ENCODE peak calls at places on chromosomes 12 and 14, in nine cellular contexts. I is PC-9, E is Peyer's patch, R is gastrocnemius medialis, B is BE2C, G is endodermal cell, J is body of pancreas, F is heart right ventricle, H is mammary epithelial cell. M is an unnamed sample.

GRCh38 chr14:55051426-55052258 is at the start of gene MAPK1IP1L:
- DNase-seq in I (peak; percentile 88), E (peak; percentile 94), R (peak; percentile 76), B (peak; percentile 93), G (peak; percentile 98), J (peak; percentile 88), F (peak; percentile 94), H (peak; percentile 96), M (peak; percentile 89)

GRCh38 chr14:106268013-106268727 is 741.8 kb downstream of the TMEM121 start:
- DNase-seq in I (no peak), E (peak; percentile 91), R (no peak), B (peak; percentile 74), G (no peak), J (no peak), F (no peak), H (no peak), M (no peak)

GRCh38 chr12:108455706-108456105 is 59.4 kb upstream of the FICD start:
- DNase-seq in I (no peak), E (no peak), R (no peak), B (no peak), G (no peak), J (peak; percentile 12), F (no peak), H (no peak), M (no peak)

GRCh38 chr14:98937021-98937420 is 335.0 kb downstream of the BCL11B start:
- DNase-seq in I (no peak), E (no peak), R (no peak), B (no peak), G (no peak), J (no peak), F (no peak), H (no peak), M (no peak)

GRCh38 chr12:96908170-96908675 is 1.2 kb downstream of the NEDD1 start:
- DNase-seq in I (no peak), E (no peak), R (no peak), B (no peak), G (no peak), J (no peak), F (no peak), H (peak; percentile 16), M (no peak)

GRCh38 chr12:66388512-66388911 is 86.2 kb downstream of the HELB start:
- DNase-seq in I (no peak), E (no peak), R (no peak), B (no peak), G (no peak), J (peak; percentile 18), F (no peak), H (no peak), M (no peak)

GRCh38 chr14:73634333-73634833 is 10.4 kb upstream of the DNAL1 start:
- DNase-seq in I (no peak), E (peak; percentile 58), R (peak; percentile 7), B (peak; percentile 38), G (peak; percentile 97), J (peak; percentile 32), F (peak; percentile 55), H (no peak), M (peak; percentile 38)

GRCh38 chr12:8080131-8080530 is 1.9 kb upstream of the NECAP1 start:
- DNase-seq in I (no peak), E (no peak), R (no peak), B (no peak), G (no peak), J (no peak), F (no peak), H (no peak), M (no peak)

GRCh38 chr14:95054346-95055280 is 102.7 kb downstream of the DICER1 start:
- DNase-seq in I (no peak), E (peak; percentile 35), R (no peak), B (no peak), G (peak; percentile 34), J (no peak), F (no peak), H (no peak), M (no peak)

GRCh38 chr14:38290601-38291190 is 34.8 kb upstream of the CLEC14A start:
- DNase-seq in I (peak; percentile 87), E (no peak), R (no peak), B (no peak), G (no peak), J (peak; percentile 20), F (no peak), H (no peak), M (no peak)

GRCh38 chr12:109963743-109964429 is 32.3 kb downstream of the GIT2 start:
- DNase-seq in I (no peak), E (peak; percentile 62), R (peak; percentile 64), B (no peak), G (no peak), J (peak; percentile 31), F (no peak), H (no peak), M (no peak)

GRCh38 chr12:75478395-75478794 is 2.2 kb upstream of the GLIPR1 start:
- DNase-seq in I (no peak), E (peak; percentile 59), R (no peak), B (no peak), G (no peak), J (peak; percentile 25), F (no peak), H (peak; percentile 20), M (no peak)

GRCh38 chr12:132196038-132196872 is 52.0 kb downstream of the NOC4L start:
- DNase-seq in I (no peak), E (no peak), R (no peak), B (no peak), G (no peak), J (no peak), F (no peak), H (no peak), M (no peak)

GRCh38 chr12:68290126-68290525 is 36.7 kb upstream of the IL22 start:
- DNase-seq in I (peak; percentile 71), E (no peak), R (no peak), B (no peak), G (no peak), J (no peak), F (no peak), H (peak; percentile 17), M (no peak)

GRCh38 chr12:31849090-31849687 is 110.0 kb upstream of the RESF1 start:
- DNase-seq in I (no peak), E (no peak), R (no peak), B (no peak), G (no peak), J (no peak), F (no peak), H (peak; percentile 25), M (no peak)

GRCh38 chr14:99561827-99562226 is 42.2 kb downstream of the CCDC85C start:
- DNase-seq in I (no peak), E (no peak), R (no peak), B (no peak), G (no peak), J (peak; percentile 76), F (no peak), H (no peak), M (no peak)

GRCh38 chr12:4855121-4855924 is 54.4 kb upstream of the KCNA1 start:
- DNase-seq in I (peak; percentile 64), E (peak; percentile 78), R (peak; percentile 19), B (peak; percentile 64), G (peak; percentile 93), J (peak; percentile 80), F (no peak), H (peak; percentile 66), M (no peak)

GRCh38 chr14:20477211-20477876 is 8.1 kb downstream of the PNP start:
- DNase-seq in I (no peak), E (no peak), R (no peak), B (peak; percentile 49), G (no peak), J (no peak), F (peak; percentile 41), H (peak; percentile 44), M (peak; percentile 46)

GRCh38 chr12:9378430-9378835 is 170.2 kb upstream of the PZP start:
- DNase-seq in I (no peak), E (no peak), R (no peak), B (peak; percentile 24), G (peak; percentile 85), J (no peak), F (no peak), H (no peak), M (no peak)
- TF ChIP-seq CTCF in I (peak; percentile 52), E (no peak), R (no peak), B (peak; percentile 54), G (peak; percentile 87), J (no peak), F (no peak), H (peak; percentile 45), M (peak; percentile 32)

GRCh38 chr14:103220982-103221641 is 97.9 kb downstream of the TNFAIP2 start:
- DNase-seq in I (no peak), E (no peak), R (no peak), B (no peak), G (no peak), J (no peak), F (no peak), H (no peak), M (no peak)
- H3K4me3 ChIP-seq in I (no peak overlapping the region), E (peak overlapping the region; percentile 50), R (peak overlapping the region; percentile 48), B (no peak overlapping the region), G (no peak overlapping the region), J (no peak overlapping the region), F (peak overlapping the region; percentile 46), H (peak overlapping the region; percentile 28), M (peak overlapping the region; percentile 61)

DNA sequence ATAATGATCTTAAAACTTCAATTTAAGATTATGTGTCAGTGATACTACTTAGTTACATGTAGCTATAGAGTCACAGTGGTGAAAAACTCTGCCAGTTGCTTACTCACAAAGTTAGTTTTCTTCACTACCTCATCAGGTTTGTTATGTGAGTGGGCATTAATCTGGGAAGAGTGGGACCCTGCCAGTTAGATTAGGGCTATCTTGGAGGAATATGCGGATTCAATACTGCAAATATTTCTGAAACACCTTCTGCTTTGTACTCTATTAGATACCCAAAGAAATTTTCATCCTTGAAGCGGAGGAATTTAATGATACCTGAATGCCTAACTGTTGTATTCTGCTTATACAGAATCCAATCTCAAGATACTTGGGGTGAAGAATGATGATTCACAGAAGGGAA is 25.1 kb downstream of the ZNF268 start:
- DNase-seq in I (no peak), E (no peak), R (no peak), B (no peak), G (no peak), J (no peak), F (no peak), H (no peak), M (no peak)
- H3K9me3 ChIP-seq in I (peaks cover 86% of the 10 kb centered on the region), E (no peaks in the 10 kb centered on the region), R (peaks cover 95% of the 10 kb centered on the region), B (peaks cover 25% of the 10 kb centered on the region), G (peaks cover 98% of the 10 kb centered on the region), J (peaks cover 31% of the 10 kb centered on the region), F (peaks cover 99% of the 10 kb centered on the region), H (peaks cover 75% of the 10 kb centered on the region), M (peaks cover 100% of the 10 kb centered on the region)

GRCh38 chr12:122896662-122897061 is 738 bp upstream of the VPS37B start:
- DNase-seq in I (no peak), E (peak; percentile 49), R (no peak), B (no peak), G (no peak), J (no peak), F (no peak), H (no peak), M (no peak)

GRCh38 chr12:122893208-122894151 is 2.4 kb downstream of the VPS37B start:
- DNase-seq in I (peak; percentile 73), E (peak; percentile 48), R (no peak), B (no peak), G (no peak), J (peak; percentile 60), F (no peak), H (no peak), M (no peak)

GRCh38 chr12:122895290-122895689 is 634 bp downstream of the VPS37B start:
- DNase-seq in I (no peak), E (no peak), R (no peak), B (no peak), G (no peak), J (no peak), F (no peak), H (no peak), M (no peak)

GRCh38 chr12:122895757-122896636 is at the start of gene VPS37B:
- DNase-seq in I (peak; percentile 63), E (peak; percentile 91), R (peak; percentile 13), B (peak; percentile 85), G (peak; percentile 93), J (peak; percentile 82), F (peak; percentile 87), H (peak; percentile 81), M (peak; percentile 83)

GRCh38 chr12:122894173-122895121 is 1.5 kb downstream of the VPS37B start:
- DNase-seq in I (peak; percentile 84), E (peak; percentile 71), R (no peak), B (no peak), G (no peak), J (peak; percentile 54), F (no peak), H (peak; percentile 73), M (no peak)
- TF ChIP-seq CTCF in I (no peak), E (no peak), R (no peak), B (no peak), G (no peak), J (no peak), F (no peak), H (no peak), M (no peak)

M was measured in left ventricle myocardium inferior.